ENCODE peak calls at places on chromosomes 16 and 17, in seven cellular contexts. C is mucosa of descending colon; J is cardiac muscle cell; R is fibroblast of lung; E is uterus; L is CD8-positive, alpha-beta T cell; B is fibroblast of the aortic adventitia. W is an unnamed sample.

GRCh38 chr16:626787-627457 is 3.9 kb upstream of the WFIKKN1 start:
- DNase-seq in J (peak), C (no peak), E (peak), R (peak), B (peak), L (no peak), W (no peak)

GRCh38 chr16:1610841-1611653 is 825 bp downstream of the IFT140 start:
- DNase-seq in J (no peak), L (no peak), E (no peak), B (peak), R (no peak), C (no peak), W (no peak)

GRCh38 chr17:72518810-72519597 is 398.2 kb downstream of the SOX9 start:
- DNase-seq in J (no peak), R (no peak), L (no peak), C (peak), E (no peak), B (no peak), W (no peak)

GRCh38 chr17:83125515-83126274 is 46.3 kb downstream of the METRNL start:
- DNase-seq in L (no peak), J (no peak), C (peak), E (no peak), B (no peak), R (no peak), W (no peak)

GRCh38 chr16:10600792-10601443 is 20.5 kb upstream of the EMP2 start:
- DNase-seq in E (no peak), C (no peak), J (no peak), R (no peak), L (no peak), B (peak), W (no peak)

GRCh38 chr17:31629696-31630470 is 229.2 kb downstream of the COPRS start:
- DNase-seq in L (no peak), J (peak), B (peak), E (no peak), C (no peak), R (peak), W (no peak)

GRCh38 chr17:2122641-2123302 is 67.9 kb downstream of the HIC1 start:
- DNase-seq in E (peak), L (no peak), R (peak), C (peak), J (peak), B (peak), W (no peak)

GRCh38 chr17:77164483-77165030 is 23.8 kb downstream of the SEC14L1 start:
- DNase-seq in C (no peak), E (no peak), L (no peak), J (no peak), R (no peak), B (no peak), W (no peak)

GRCh38 chr16:89118361-89119061 is 24.9 kb downstream of the ACSF3 start:
- DNase-seq in E (no peak), L (no peak), C (peak), J (no peak), B (no peak), R (no peak), W (no peak)

GRCh38 chr16:29825145-29826044 is 5.1 kb downstream of the MVP start:
- DNase-seq in J (peak), L (no peak), R (peak), C (peak), E (peak), B (peak), W (no peak)

GRCh38 chr17:67562036-67562435 is 155.7 kb upstream of the NOL11 start:
- DNase-seq in C (no peak), R (no peak), E (no peak), L (no peak), J (no peak), B (no peak), W (no peak)

DNA sequence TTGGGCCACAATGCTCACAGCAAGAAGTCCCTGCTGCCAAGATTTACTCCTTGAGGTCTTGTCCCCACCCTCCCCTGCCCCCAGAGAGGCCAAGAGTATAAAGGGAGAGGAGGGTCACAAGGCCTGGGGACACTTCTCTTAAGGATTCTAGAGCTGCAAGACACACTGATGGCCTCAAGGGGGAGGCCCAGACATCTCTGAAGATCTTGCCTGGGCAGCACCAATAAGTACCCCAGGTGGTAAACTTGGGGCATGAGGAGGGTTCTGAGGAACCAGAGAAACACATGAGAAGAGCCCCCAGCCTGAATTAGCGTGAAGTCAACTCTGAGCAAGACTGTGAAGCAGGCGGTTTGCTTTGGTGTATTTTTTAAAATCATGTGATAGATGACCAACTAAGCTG is 26.8 kb upstream of the MTMR4 start:
- DNase-seq in R (no peak), J (no peak), B (no peak), L (no peak), E (no peak), C (no peak), W (no peak)
- TF ChIP-seq CTCF in R (peak), J (peak), B (peak), L (no peak), E (no peak), C (no peak), W (peak)

GRCh38 chr17:40980117-40980516 is 4.0 kb downstream of the KRT40 start:
- DNase-seq in J (no peak), C (no peak), L (no peak), R (no peak), E (no peak), B (no peak), W (no peak)
- H3K4me3 ChIP-seq in J (no peak), C (no peak), L (no peak), R (no peak), E (no peak), B (no peak), W (no peak)

GRCh38 chr16:50369133-50369804 is 481 bp upstream of the BRD7 start:
- DNase-seq in J (no peak), E (no peak), C (no peak), L (no peak), B (no peak), R (no peak), W (no peak)
- TF ChIP-seq CTCF in J (no peak), E (no peak), C (no peak), L (peak), B (no peak), R (no peak), W (no peak)

GRCh38 chr16:87465306-87465705 is 27.5 kb downstream of the ZCCHC14 start:
- DNase-seq in J (peak), R (peak), L (no peak), B (peak), E (peak), C (peak), W (no peak)
- H3K4me3 ChIP-seq in J (no peak), R (peak), L (no peak), B (peak), E (no peak), C (no peak), W (no peak)

DNA sequence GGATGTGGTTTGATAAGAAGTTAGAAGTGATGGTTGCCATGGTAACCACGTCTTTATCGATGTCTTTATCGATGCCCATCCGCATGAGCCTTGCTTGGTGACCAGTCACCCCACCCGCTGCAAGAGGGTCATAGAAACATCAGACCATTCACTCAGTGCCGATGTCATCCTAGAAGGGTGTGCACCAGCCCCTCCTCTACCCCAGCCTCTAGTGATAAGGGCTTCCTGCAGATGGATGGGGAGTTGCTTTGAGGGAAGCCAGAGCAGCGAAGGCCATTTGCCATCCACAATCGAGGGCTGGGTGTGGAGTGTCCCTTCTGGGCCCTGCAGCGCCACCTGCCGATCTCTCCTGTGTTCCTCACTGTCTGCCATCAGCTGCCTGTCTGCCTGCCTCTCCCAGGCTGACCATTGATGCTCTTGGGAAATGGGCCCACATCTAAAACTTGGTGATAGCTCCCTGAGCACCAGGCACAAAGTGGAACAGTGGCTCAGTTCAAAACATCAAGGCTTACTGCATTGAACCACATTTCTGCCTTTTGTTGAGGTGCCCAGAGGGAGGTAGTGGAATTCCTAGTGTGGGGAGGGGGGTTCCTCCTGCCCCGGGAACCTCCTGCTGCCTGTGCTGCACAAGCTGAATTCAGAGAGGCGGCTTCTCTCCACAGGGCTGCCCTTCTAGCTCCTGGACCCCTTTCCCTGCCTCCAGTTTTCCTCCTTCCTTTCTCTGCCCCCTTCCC is 8.9 kb downstream of the CALB2 start:
- DNase-seq in L (no peak), C (peak), B (peak), J (peak), R (peak), E (no peak), W (no peak)
- TF ChIP-seq CTCF in L (peak), C (peak), B (peak), J (peak), R (peak), E (no peak), W (peak)

DNA sequence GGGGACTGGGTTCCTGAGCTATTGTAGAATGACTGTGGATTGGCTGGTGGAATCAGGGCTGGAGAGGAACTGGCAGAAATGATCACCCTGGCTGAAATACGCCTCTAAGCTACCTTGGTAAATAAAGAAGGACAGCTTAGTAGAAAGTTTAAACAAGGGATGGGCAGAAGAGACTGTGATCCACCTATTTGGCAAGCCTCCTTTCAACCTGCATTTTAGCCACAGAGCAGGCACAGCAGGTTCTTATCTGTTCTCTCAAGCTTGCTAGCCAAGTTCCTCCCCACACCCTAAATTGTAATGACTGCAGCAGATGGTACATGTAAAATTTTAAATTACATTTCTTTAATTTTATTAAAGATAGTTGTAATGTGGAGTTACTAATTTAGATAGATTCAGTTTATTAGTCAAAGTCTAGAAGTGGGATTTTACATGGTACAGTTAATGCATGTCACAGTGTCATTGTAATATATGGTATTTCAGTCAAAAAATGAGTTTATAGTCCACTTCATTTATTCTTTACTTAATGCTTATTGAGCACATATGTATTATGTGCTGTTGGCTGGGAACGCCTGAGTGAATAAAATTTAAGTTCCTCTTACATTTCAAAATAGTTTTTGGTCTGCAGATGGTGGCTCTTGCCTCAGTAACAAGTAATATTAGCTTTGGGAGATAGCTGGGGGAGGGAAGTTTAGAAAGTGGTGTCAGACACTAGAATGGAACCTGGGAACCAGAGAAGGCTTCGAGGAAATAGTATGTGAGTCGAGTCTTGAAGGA is 11.2 kb downstream of the EPN2 start:
- DNase-seq in L (no peak), J (no peak), C (no peak), E (no peak), R (no peak), B (peak), W (no peak)
- H3K4me3 ChIP-seq in L (no peak), J (no peak), C (no peak), E (no peak), R (no peak), B (no peak), W (no peak)

GRCh38 chr17:79833744-79834574 is 5.3 kb downstream of the CBX4 start:
- DNase-seq in J (no peak), R (no peak), B (no peak), L (no peak), E (no peak), C (peak), W (no peak)

GRCh38 chr17:79833110-79833450 is 6.2 kb downstream of the CBX4 start:
- DNase-seq in E (no peak), L (no peak), C (no peak), B (no peak), J (no peak), R (no peak), W (no peak)

GRCh38 chr17:79830763-79831366 is 8.4 kb downstream of the CBX4 start:
- DNase-seq in B (no peak), L (no peak), J (no peak), E (no peak), R (no peak), C (no peak), W (no peak)

GRCh38 chr17:79831367-79832210 is 7.7 kb downstream of the CBX4 start:
- DNase-seq in E (no peak), C (peak), R (peak), B (peak), L (no peak), J (peak), W (no peak)

DNA sequence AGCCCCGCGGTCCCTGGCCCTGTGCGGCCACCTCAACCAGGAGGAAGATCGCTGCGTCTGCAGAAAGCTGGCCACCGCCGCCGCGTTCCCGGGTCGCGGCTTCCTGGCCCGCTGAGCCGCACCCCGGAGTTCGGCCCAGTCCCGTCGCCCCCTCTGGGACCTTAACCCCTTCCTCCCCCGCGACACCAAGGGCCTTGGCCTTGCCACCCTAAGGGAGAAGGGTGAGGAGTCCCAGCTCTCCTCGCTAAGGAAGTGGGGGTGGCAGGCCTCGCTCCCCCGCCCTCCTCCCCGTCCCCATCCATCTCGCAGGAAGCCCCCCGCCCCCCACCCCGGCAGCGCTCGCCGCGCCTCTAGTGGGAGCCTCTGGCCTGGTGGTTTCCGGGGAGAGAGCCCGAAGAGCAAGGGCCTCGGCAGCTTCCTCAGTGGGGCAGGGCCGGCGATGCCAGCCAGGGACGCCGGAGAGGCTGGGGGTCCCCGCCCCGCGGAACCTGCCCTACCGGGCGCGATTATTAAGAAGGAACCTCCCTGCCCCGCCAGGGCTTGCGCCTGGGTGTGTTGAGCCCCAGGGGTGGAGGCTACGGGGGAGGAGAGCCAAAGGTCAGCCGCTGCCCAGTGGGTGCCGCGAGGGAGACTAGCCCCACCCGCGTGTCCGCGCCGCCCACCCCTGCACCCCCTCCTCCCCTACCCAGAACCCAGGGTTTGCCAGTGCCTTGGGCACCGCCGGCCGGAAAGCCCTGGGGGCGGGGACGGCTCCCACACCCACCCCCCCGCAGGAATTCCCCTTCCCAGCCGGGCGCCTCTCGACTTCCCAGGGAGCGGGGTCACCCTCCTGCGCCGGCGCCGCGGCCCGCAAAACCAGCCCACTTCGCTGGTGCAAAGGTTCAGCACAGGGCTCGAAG is 6.8 kb downstream of the CBX4 start:
- DNase-seq in B (no peak), L (no peak), J (peak), E (no peak), R (no peak), C (peak), W (no peak)
- TF ChIP-seq CTCF in B (no peak), L (no peak), J (no peak), E (no peak), R (no peak), C (no peak), W (no peak)

W was measured in GM12864.